ENCODE peak calls at places on chromosome 17, in ten cellular contexts. Z is IMR-90; D is cardiac muscle cell; L is naive thymus-derived CD4-positive, alpha-beta T cell; W is upper lobe of right lung; N is brain microvascular endothelial cell; C is mammary epithelial cell; R is CD8-positive, alpha-beta T cell; F is heart right ventricle; P is adipocyte. E is an unnamed sample. For H3K27me3, the result is how much of the 10 kb centered on the place peaks cover.

GRCh38 chr17:78706271-78706915 is 75.7 kb downstream of the CYTH1 start:
- DNase-seq in Z (peak), D (no peak), L (no peak), W (no peak), N (peak), C (peak), R (no peak), F (no peak), P (no peak), E (no peak)

GRCh38 chr17:46053911-46054534 is 55.0 kb downstream of the STH start:
- DNase-seq in Z (peak), D (no peak), L (no peak), W (no peak), N (peak), C (peak), R (no peak), F (no peak), P (peak), E (no peak)

GRCh38 chr17:65109990-65110680 is 27.0 kb upstream of the RGS9 start:
- DNase-seq in Z (peak), D (no peak), L (no peak), W (no peak), N (no peak), C (no peak), R (no peak), F (no peak), P (no peak), E (no peak)

GRCh38 chr17:45745843-45746494 is 38.2 kb upstream of the CRHR1 start:
- DNase-seq in Z (no peak), D (no peak), L (no peak), W (no peak), N (no peak), C (no peak), R (no peak), F (no peak), P (no peak), E (no peak)

GRCh38 chr17:43140396-43141332 is 15.5 kb upstream of the BRCA1 start:
- DNase-seq in Z (no peak), D (no peak), L (no peak), W (no peak), N (no peak), C (no peak), R (no peak), F (no peak), P (no peak), E (no peak)

GRCh38 chr17:9522074-9522473 is 53.5 kb downstream of the STX8 start:
- DNase-seq in Z (peak), D (peak), L (peak), W (no peak), N (peak), C (peak), R (no peak), F (peak), P (peak), E (no peak)

GRCh38 chr17:48294989-48295892 is 134.8 kb downstream of the SKAP1 start:
- DNase-seq in Z (no peak), D (no peak), L (peak), W (no peak), N (no peak), C (no peak), R (no peak), F (no peak), P (no peak), E (no peak)

GRCh38 chr17:27888945-27889344 is 4.2 kb downstream of the LYRM9 start:
- DNase-seq in Z (peak), D (peak), L (no peak), W (no peak), N (peak), C (no peak), R (no peak), F (no peak), P (no peak), E (no peak)

GRCh38 chr17:14318906-14319205 is 18.0 kb downstream of the HS3ST3B1 start:
- DNase-seq in Z (no peak), D (no peak), L (peak), W (no peak), N (no peak), C (no peak), R (no peak), F (no peak), P (no peak), E (no peak)

GRCh38 chr17:81885869-81886548 is 5.4 kb downstream of the ALYREF start:
- DNase-seq in Z (no peak), D (no peak), L (no peak), W (no peak), N (no peak), C (no peak), R (peak), F (no peak), P (peak), E (no peak)

GRCh38 chr17:30376621-30377452 is 1.9 kb upstream of the CPD start:
- DNase-seq in Z (peak), D (peak), L (no peak), W (peak), N (peak), C (no peak), R (no peak), F (peak), P (peak), E (no peak)

DNA sequence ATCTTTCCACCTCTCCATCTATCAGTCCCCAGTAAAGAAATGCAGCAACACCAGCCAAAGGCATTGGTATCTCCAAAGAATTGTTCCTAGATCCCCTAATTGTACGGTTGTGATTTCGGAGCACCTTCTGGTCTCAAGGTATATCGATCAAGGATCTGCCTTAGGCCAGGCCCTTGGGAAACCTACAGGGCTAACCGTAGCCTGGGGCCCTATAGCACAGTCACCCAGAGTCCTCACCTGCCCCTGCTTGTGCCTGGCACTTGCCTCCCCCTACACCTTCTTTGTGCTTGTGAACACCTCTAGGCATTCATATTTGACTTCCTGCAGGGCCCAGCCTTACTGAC is 16.8 kb upstream of the AURKB start:
- DNase-seq in Z (no peak), D (no peak), L (no peak), W (no peak), N (no peak), C (no peak), R (no peak), F (no peak), P (no peak), E (no peak)
- H3K4me3 ChIP-seq in Z (peak), D (peak), L (no peak), W (peak), N (peak), C (no peak), R (no peak), F (peak), P (peak), E (no peak)

GRCh38 chr17:72119963-72120877 is 600 bp upstream of the SOX9 start:
- DNase-seq in Z (peak), D (peak), L (no peak), W (peak), N (peak), C (peak), R (no peak), F (peak), P (peak), E (no peak)
- H3K27me3 ChIP-seq in Z (under half), D (half or more), L (under half), W (half or more), N (under half), C (under half), R (under half), F (half or more), P (under half), E (under half)

GRCh38 chr17:19780846-19781245 is 32.7 kb upstream of the ALDH3A1 start:
- DNase-seq in Z (no peak), D (no peak), L (no peak), W (no peak), N (no peak), C (no peak), R (no peak), F (no peak), P (no peak), E (no peak)

GRCh38 chr17:19785854-19786253 is 37.8 kb upstream of the ALDH3A1 start:
- DNase-seq in Z (peak), D (no peak), L (no peak), W (no peak), N (no peak), C (no peak), R (no peak), F (no peak), P (no peak), E (no peak)

GRCh38 chr17:19781488-19782458 is 33.7 kb upstream of the ALDH3A1 start:
- DNase-seq in Z (no peak), D (no peak), L (no peak), W (no peak), N (no peak), C (no peak), R (no peak), F (no peak), P (no peak), E (no peak)
- H3K4me3 ChIP-seq in Z (no peak), D (no peak), L (no peak), W (no peak), N (no peak), C (no peak), R (no peak), F (no peak), P (no peak), E (no peak)

GRCh38 chr17:17725853-17726720 is 44.8 kb downstream of the RAI1 start:
- DNase-seq in Z (no peak), D (no peak), L (no peak), W (no peak), N (no peak), C (no peak), R (no peak), F (no peak), P (no peak), E (no peak)

GRCh38 chr17:17727111-17727659 is 45.9 kb downstream of the RAI1 start:
- DNase-seq in Z (no peak), D (no peak), L (no peak), W (no peak), N (no peak), C (no peak), R (no peak), F (no peak), P (no peak), E (no peak)

GRCh38 chr17:17728550-17729251 is 47.4 kb downstream of the RAI1 start:
- DNase-seq in Z (no peak), D (no peak), L (no peak), W (no peak), N (no peak), C (peak), R (no peak), F (no peak), P (no peak), E (no peak)

GRCh38 chr17:17724991-17725852 is 44.0 kb downstream of the RAI1 start:
- DNase-seq in Z (no peak), D (peak), L (no peak), W (no peak), N (no peak), C (no peak), R (no peak), F (peak), P (no peak), E (no peak)

DNA sequence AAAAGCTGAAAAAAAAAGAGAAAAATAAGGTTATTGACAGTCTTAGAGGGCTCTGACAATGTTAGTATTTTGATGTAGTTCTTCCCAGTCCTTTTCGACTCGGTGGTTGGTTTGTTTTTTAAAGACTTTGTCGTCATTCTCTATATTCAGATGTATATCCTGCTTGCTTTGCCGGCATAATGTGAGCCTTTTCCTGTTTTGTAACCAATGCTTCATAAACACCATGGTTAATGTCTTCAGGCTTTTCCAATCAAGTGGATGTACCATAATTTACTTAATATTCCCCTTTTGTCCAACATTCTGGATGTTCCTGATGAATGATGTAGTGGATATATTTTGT is 45.4 kb downstream of the RAI1 start:
- DNase-seq in Z (no peak), D (no peak), L (peak), W (no peak), N (no peak), C (no peak), R (no peak), F (no peak), P (no peak), E (no peak)
- H3K27me3 ChIP-seq in Z (under half), D (under half), L (under half), W (under half), N (under half), C (under half), R (under half), F (under half), P (under half), E (under half)

DNA sequence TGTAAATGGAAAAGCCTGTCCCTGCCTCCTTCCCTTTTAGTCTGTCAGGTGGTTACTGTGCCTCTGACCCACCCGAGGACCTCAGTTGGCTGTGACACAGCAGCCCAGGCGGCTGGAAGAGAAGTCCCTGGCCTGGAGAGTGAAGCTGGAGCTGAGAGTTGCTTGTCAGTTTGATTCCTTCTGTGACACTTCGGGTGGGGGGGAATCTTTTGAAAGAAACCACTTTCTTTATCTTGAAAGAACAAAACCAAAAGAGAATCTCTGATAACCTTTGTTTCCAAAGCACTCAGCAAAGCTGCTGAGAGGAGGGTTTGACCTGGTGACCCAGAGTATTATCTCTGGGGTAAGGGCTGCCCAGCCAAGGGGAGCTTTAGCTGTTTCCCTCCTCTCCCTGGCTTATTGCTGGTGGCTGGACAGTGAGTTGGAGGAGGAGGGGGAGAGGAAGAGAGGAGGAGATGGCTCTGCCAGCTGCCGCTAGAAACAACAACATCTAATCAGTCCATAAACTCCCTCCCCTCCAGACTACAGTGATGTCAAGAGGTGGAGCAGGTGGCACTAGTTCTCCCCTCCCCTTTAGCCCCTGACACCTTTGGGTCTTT is 34.0 kb downstream of the YPEL2 start:
- DNase-seq in Z (no peak), D (peak), L (peak), W (no peak), N (no peak), C (no peak), R (peak), F (no peak), P (no peak), E (no peak)
- H3K4me3 ChIP-seq in Z (no peak), D (no peak), L (peak), W (no peak), N (no peak), C (no peak), R (peak), F (no peak), P (peak), E (peak)

DNA sequence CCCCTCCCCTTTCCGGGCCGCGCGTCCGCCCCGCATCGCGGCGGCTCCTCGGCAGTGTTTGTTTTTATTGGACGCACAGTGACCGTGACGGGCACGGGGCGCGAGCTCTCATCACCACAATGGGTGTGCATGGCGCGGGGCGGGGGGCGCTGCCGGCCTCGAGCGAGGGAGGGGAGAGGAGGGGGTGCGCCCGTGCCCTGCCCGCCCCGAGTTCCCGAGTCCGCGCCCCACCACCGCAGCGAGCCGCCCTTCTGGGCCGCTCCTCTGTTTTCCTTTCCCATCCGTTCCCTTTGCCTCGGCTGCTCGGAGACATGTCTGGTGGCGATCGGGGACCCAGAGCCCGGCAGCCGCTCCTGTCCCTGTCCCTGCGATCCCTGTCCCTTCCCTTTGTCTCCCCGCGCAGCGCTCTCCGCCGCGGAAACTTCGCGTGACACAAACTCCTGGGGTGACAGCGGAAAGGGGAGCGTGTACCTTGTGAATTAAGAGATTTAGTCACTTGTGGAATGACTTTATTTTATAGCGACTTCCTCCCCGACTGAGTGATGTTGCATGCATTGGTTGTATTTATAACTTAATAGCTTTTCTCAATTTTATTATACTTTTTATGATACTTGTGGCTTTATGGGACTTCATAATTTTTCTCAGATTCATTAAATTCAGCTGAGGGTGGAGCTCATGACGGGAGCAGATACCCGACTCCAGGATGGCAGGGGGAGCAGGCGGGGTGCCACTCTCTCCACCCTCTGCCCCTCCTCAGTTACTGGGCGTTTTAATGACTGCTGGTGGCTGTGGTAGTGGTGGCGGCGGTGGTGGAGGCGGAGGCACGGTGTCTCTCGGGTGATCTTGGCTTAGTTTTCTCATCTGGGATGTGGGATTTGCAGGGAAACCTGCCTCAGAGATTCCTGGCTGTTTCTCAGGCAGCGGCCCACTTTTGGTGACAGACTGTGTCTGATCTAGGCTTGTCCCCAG is 40.8 kb downstream of the MRM1 start:
- DNase-seq in Z (no peak), D (peak), L (no peak), W (no peak), N (no peak), C (no peak), R (no peak), F (no peak), P (peak), E (no peak)
- H3K27me3 ChIP-seq in Z (half or more), D (half or more), L (under half), W (half or more), N (half or more), C (under half), R (under half), F (half or more), P (half or more), E (under half)

GRCh38 chr17:38577645-38578173 is 28.0 kb downstream of the SRCIN1 start:
- DNase-seq in Z (no peak), D (no peak), L (no peak), W (no peak), N (no peak), C (no peak), R (no peak), F (no peak), P (no peak), E (no peak)
- H3K4me3 ChIP-seq in Z (no peak), D (no peak), L (no peak), W (no peak), N (no peak), C (no peak), R (no peak), F (no peak), P (no peak), E (no peak)

GRCh38 chr17:39777534-39778365 is 40.0 kb downstream of the GRB7 start:
- DNase-seq in Z (no peak), D (no peak), L (no peak), W (no peak), N (no peak), C (no peak), R (no peak), F (no peak), P (no peak), E (no peak)
- H3K27me3 ChIP-seq in Z (half or more), D (under half), L (under half), W (under half), N (under half), C (under half), R (under half), F (half or more), P (half or more), E (under half)

E was measured in effector memory CD4-positive, alpha-beta T cell.